ENCODE peak calls at places on chromosome 1, in eight cellular contexts. U, O, L, H, Z, F, P and G are unnamed samples.

GRCh38 chr1:21337931-21338567 is 47.8 kb upstream of the ECE1 start:
- DNase-seq in U (peak; percentile 80), O (no peak), L (no peak), H (peak; percentile 91), Z (no peak), F (no peak), P (peak; percentile 80), G (peak; percentile 89)

GRCh38 chr1:205285391-205286101 is 36.0 kb downstream of the NUAK2 start:
- DNase-seq in U (peak; percentile 30), O (no peak), L (no peak), H (peak; percentile 38), Z (no peak), F (no peak), P (no peak), G (peak; percentile 51)

GRCh38 chr1:27811741-27812500 is 18.7 kb upstream of the PPP1R8 start:
- DNase-seq in U (no peak), O (no peak), L (no peak), H (no peak), Z (no peak), F (no peak), P (no peak), G (no peak)

GRCh38 chr1:109846846-109847245 is 63.8 kb upstream of the CSF1 start:
- DNase-seq in U (no peak), O (no peak), L (no peak), H (no peak), Z (no peak), F (no peak), P (no peak), G (no peak)

GRCh38 chr1:6646499-6647148 is 22.0 kb downstream of the THAP3 start:
- DNase-seq in U (peak; percentile 68), O (peak; percentile 28), L (peak; percentile 31), H (no peak), Z (no peak), F (no peak), P (peak; percentile 69), G (peak; percentile 65)

GRCh38 chr1:220748091-220748934 is at the start of gene MTARC2:
- DNase-seq in U (peak; percentile 73), O (peak; percentile 75), L (peak; percentile 37), H (peak; percentile 60), Z (peak; percentile 91), F (peak; percentile 32), P (peak; percentile 50), G (peak; percentile 73)

GRCh38 chr1:65606426-65606825 is 186.0 kb downstream of the LEPR start:
- DNase-seq in U (no peak), O (no peak), L (peak; percentile 32), H (no peak), Z (no peak), F (no peak), P (no peak), G (peak; percentile 5)

GRCh38 chr1:247077768-247078314 is 770 bp downstream of the ZNF670 start:
- DNase-seq in U (peak; percentile 2), O (peak; percentile 13), L (no peak), H (no peak), Z (no peak), F (no peak), P (peak; percentile 11), G (peak; percentile 11)

GRCh38 chr1:58782308-58783089 is 1.3 kb downstream of the JUN start:
- DNase-seq in U (peak; percentile 48), O (no peak), L (no peak), H (peak; percentile 55), Z (peak; percentile 92), F (no peak), P (peak; percentile 41), G (no peak)

DNA sequence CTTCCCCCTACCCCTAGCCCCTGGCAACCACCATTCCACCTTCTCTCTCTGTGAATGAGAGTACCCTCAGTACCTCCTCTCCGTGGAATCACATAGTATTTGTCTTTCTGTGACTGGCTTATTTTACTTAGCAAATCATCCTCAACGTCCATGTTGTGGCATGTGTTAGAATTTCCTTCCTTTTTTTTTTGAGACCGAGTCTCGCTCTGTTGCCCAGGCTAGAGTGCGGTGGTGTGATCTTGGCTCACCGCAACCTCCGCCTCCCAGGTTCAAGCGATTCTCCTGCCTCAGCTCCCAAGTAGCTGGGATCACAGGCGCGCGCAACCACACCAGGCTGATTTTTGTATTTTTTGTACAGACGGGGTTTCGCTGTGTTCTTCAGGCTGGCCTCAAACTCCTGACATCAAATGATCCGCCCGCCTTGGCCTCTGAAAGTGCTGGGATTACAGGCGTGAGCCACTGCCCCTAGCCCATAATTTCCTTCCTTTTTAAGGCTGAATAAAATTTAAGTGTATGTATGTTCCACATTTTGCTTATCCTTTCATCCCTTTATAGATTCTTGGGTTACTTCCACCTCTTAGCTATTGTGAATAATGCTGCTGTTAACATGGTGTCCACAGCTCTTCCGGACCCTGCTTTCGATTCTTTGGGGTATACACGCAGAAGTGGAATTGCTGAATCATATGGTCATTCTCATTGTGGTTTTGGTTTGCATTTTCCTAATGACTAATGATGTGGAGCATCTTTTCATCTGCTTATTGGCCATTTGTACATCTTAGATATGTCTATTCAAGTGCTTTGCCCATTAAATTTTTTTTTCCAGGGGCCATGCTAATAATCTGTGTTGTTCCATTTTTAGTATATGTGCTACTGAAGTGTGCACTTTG is 32.3 kb downstream of the ERRFI1 start:
- DNase-seq in U (peak; percentile 57), O (no peak), L (peak; percentile 78), H (no peak), Z (no peak), F (peak; percentile 48), P (peak; percentile 50), G (peak; percentile 93)
- H3K4me3 ChIP-seq in U (no peak overlapping the region), O (no peak overlapping the region), L (no peak overlapping the region), H (no peak overlapping the region), Z (no peak overlapping the region), F (no peak overlapping the region), P (no peak overlapping the region), G (no peak overlapping the region)

GRCh38 chr1:2277741-2278488 is 49.8 kb downstream of the SKI start:
- DNase-seq in U (peak; percentile 37), O (no peak), L (no peak), H (no peak), Z (peak; percentile 69), F (no peak), P (no peak), G (no peak)
- H3K4me3 ChIP-seq in U (no peak overlapping the region), O (no peak overlapping the region), L (no peak overlapping the region), H (no peak overlapping the region), Z (no peak overlapping the region), F (no peak overlapping the region), P (no peak overlapping the region), G (no peak overlapping the region)

GRCh38 chr1:1917995-1918900 is 831 bp downstream of the TMEM52 start:
- DNase-seq in U (peak; percentile 9), O (no peak), L (no peak), H (no peak), Z (no peak), F (no peak), P (no peak), G (no peak)

GRCh38 chr1:1919304-1920056 is 401 bp upstream of the TMEM52 start:
- DNase-seq in U (peak; percentile 92), O (peak; percentile 88), L (peak; percentile 94), H (peak; percentile 97), Z (peak; percentile 100), F (peak; percentile 83), P (peak; percentile 93), G (peak; percentile 95)

GRCh38 chr1:1917304-1917976 is 1.6 kb downstream of the TMEM52 start:
- DNase-seq in U (no peak), O (no peak), L (no peak), H (no peak), Z (no peak), F (no peak), P (no peak), G (no peak)

GRCh38 chr1:1920057-1920607 is 1.1 kb upstream of the TMEM52 start:
- DNase-seq in U (no peak), O (no peak), L (no peak), H (no peak), Z (no peak), F (no peak), P (no peak), G (no peak)

GRCh38 chr1:1918901-1919303 is at the start of gene TMEM52:
- DNase-seq in U (no peak), O (no peak), L (no peak), H (no peak), Z (no peak), F (no peak), P (no peak), G (no peak)
- H3K4me3 ChIP-seq in U (peak within 1 kb of the TSS; percentile 48), O (peak within 1 kb of the TSS; percentile 60), L (peak within 1 kb of the TSS; percentile 42), H (peak within 1 kb of the TSS; percentile 1), Z (peak within 1 kb of the TSS; percentile 43), F (peak within 1 kb of the TSS; percentile 48), P (peak within 1 kb of the TSS; percentile 54), G (peak within 1 kb of the TSS; percentile 30)

GRCh38 chr1:115827452-115827851 is 13.5 kb downstream of the NHLH2 start:
- DNase-seq in U (no peak), O (no peak), L (no peak), H (no peak), Z (no peak), F (no peak), P (no peak), G (no peak)
- H3K4me3 ChIP-seq in U (no peak overlapping the region), O (no peak overlapping the region), L (no peak overlapping the region), H (no peak overlapping the region), Z (no peak overlapping the region), F (no peak overlapping the region), P (no peak overlapping the region), G (no peak overlapping the region)

GRCh38 chr1:230423261-230423660 is 2.9 kb downstream of the PGBD5 start:
- DNase-seq in U (no peak), O (no peak), L (no peak), H (no peak), Z (no peak), F (no peak), P (no peak), G (no peak)

GRCh38 chr1:230426246-230427101 is at the start of gene PGBD5:
- DNase-seq in U (peak; percentile 47), O (peak; percentile 64), L (peak; percentile 7), H (peak; percentile 37), Z (peak; percentile 88), F (no peak), P (peak; percentile 37), G (peak; percentile 34)

GRCh38 chr1:230425252-230426061 is 675 bp downstream of the PGBD5 start:
- DNase-seq in U (peak; percentile 2), O (no peak), L (no peak), H (no peak), Z (peak; percentile 67), F (no peak), P (no peak), G (no peak)

GRCh38 chr1:230423936-230424335 is 2.2 kb downstream of the PGBD5 start:
- DNase-seq in U (no peak), O (no peak), L (no peak), H (no peak), Z (no peak), F (no peak), P (no peak), G (no peak)

GRCh38 chr1:230424440-230425251 is 1.5 kb downstream of the PGBD5 start:
- DNase-seq in U (no peak), O (no peak), L (no peak), H (no peak), Z (no peak), F (no peak), P (no peak), G (no peak)
- H3K4me3 ChIP-seq in U (no peak overlapping the region), O (no peak overlapping the region), L (peak overlapping the region; percentile 38), H (peak overlapping the region; percentile 13), Z (peak overlapping the region; percentile 13), F (no peak overlapping the region), P (no peak overlapping the region), G (no peak overlapping the region)